ENCODE peak calls at places on chromosome 17, in five cellular contexts. A is adrenal gland, F is K562, R is A549, S is lower leg skin. L is an unnamed sample.

GRCh38 chr17:954431-955164 is 25.0 kb downstream of the NXN start:
- DNase-seq in A (no peak), F (no peak), S (no peak), R (peak), L (no peak)

GRCh38 chr17:34997355-34997862 is 17.1 kb downstream of the LIG3 start:
- DNase-seq in S (no peak), A (peak), R (no peak), F (no peak), L (no peak)

GRCh38 chr17:68435361-68435760 is 21.9 kb downstream of the WIPI1 start:
- DNase-seq in A (no peak), S (peak), R (no peak), F (no peak), L (no peak)

GRCh38 chr17:65177901-65178300 is 40.7 kb downstream of the RGS9 start:
- DNase-seq in A (no peak), S (no peak), R (no peak), F (no peak), L (peak)

GRCh38 chr17:64685705-64686104 is 23.6 kb upstream of the SMURF2 start:
- DNase-seq in F (no peak), A (no peak), R (no peak), S (no peak), L (no peak)

GRCh38 chr17:67655478-67656148 is 62.1 kb upstream of the NOL11 start:
- DNase-seq in A (no peak), F (no peak), S (no peak), R (no peak), L (no peak)

GRCh38 chr17:59751955-59752413 is 44.5 kb downstream of the VMP1 start:
- DNase-seq in F (no peak), S (no peak), A (no peak), R (no peak), L (no peak)

GRCh38 chr17:7932949-7933348 is 943 bp downstream of the CNTROB start:
- DNase-seq in R (peak), F (peak), S (no peak), A (peak), L (peak)

GRCh38 chr17:28341516-28341915 is 6.0 kb downstream of the TNFAIP1 start:
- DNase-seq in F (no peak), S (no peak), R (no peak), A (no peak), L (no peak)

GRCh38 chr17:37813753-37814152 is 68.9 kb upstream of the HNF1B start:
- DNase-seq in R (peak), A (no peak), F (no peak), S (no peak), L (peak)

GRCh38 chr17:72838581-72838980 is 253.9 kb downstream of the SLC39A11 start:
- DNase-seq in F (no peak), R (no peak), S (no peak), A (no peak), L (no peak)

DNA sequence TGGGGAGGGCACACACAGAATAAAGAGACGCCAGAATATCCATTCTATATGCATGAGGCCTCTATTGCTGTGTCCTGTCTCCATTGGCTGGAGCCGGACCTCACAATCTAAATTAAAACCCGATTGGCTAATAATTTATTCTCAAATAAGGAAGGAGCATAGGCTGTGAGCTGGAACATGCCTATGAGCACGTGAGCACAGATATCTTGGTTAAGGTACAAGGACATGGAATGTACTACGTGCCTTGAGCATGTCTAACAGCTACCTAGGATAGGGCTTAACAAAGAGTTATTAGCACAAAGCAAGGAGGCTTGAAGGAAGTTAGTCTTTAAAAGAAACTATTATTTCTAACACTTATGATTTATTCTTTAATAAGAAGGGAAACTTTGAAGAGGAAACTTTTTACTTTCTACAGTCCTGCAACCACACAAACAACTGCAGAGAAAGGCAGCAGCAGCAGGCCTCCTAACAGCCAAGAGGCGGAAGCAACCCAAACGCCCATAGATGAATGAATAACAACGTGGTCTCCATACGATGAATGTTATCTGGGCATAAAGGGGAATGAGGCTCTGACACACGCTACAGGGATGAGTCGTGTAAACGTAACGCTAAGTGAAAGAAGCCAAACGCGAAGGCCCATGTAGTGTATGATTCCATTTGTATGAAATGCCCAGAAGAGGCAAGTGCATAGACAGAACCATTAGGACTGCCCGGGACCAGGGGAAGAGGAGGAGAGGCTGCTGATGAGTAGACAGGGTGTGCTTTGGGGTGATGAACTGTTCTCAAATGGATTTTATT is 94.6 kb upstream of the DNAH17 start:
- DNase-seq in F (no peak), S (no peak), A (no peak), R (no peak), L (no peak)
- TF ChIP-seq POLR2A in F (no peak), S (no peak), A (no peak), R (no peak), L (no peak)

GRCh38 chr17:16217002-16217635 is at the start of gene PIGL:
- DNase-seq in A (peak), F (peak), R (peak), S (peak), L (peak)
- TF ChIP-seq POLR2A in A (peak), F (peak), R (peak), S (no peak), L (peak)

GRCh38 chr17:82238562-82239201 is 9.8 kb downstream of the SLC16A3 start:
- DNase-seq in A (peak), S (peak), F (peak), R (no peak), L (no peak)
- TF ChIP-seq POLR2A in A (peak), S (no peak), F (peak), R (no peak), L (peak)

GRCh38 chr17:76671123-76671911 is 27.8 kb upstream of the ST6GALNAC1 start:
- DNase-seq in A (peak), S (peak), R (peak), F (peak), L (peak)
- TF ChIP-seq POLR2A in A (no peak), S (no peak), R (peak), F (peak), L (peak)

GRCh38 chr17:30831663-30832437 is at the start of gene ATAD5:
- DNase-seq in R (peak), A (peak), F (peak), S (peak), L (peak)
- TF ChIP-seq POLR2A in R (peak), A (no peak), F (peak), S (no peak), L (peak)

GRCh38 chr17:17683710-17684365 is 2.6 kb downstream of the RAI1 start:
- DNase-seq in S (no peak), F (no peak), R (no peak), A (no peak), L (no peak)

GRCh38 chr17:17682737-17683675 is 1.7 kb downstream of the RAI1 start:
- DNase-seq in S (peak), F (peak), R (peak), A (peak), L (no peak)

GRCh38 chr17:17689312-17689711 is 8.1 kb downstream of the RAI1 start:
- DNase-seq in F (no peak), R (no peak), S (no peak), A (no peak), L (no peak)

GRCh38 chr17:17684901-17685774 is 3.9 kb downstream of the RAI1 start:
- DNase-seq in F (no peak), S (no peak), A (peak), R (no peak), L (no peak)

DNA sequence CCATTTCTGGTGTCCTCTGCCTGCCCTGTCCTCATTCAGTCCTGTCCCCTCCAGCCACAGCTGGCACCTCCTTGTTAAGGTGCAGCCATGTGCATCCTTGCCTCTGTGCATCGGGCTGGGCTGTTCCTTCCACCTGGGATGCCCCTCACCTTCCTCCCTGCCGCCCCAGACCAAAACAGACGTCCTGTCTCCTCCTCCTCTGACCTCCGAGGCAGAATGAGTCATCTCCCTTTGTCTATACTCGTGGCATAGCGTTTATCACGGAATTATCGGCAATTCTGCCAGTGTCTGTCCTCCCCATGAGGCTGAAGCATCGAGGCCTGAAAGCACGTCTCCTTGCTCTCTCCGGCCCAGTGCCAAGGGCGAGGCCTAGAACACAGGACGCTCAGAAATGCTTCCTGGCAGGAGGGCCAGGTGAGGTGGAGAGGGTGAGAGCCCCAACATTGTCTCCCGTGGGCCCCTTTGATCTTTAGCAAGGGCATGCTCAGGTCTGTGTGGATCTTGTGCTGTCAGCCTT is 4.6 kb downstream of the RAI1 start:
- DNase-seq in A (peak), R (peak), S (no peak), F (no peak), L (peak)
- TF ChIP-seq POLR2A in A (peak), R (no peak), S (no peak), F (no peak), L (no peak)

GRCh38 chr17:45310380-45311324 is 6.2 kb downstream of the MAP3K14 start:
- DNase-seq in A (no peak), R (no peak), S (no peak), F (no peak), L (no peak)
- TF ChIP-seq POLR2A in A (peak), R (no peak), S (no peak), F (no peak), L (no peak)

GRCh38 chr17:46266656-46267544 is 28.0 kb upstream of the LRRC37A start:
- DNase-seq in A (peak), F (peak), S (peak), R (peak), L (peak)
- TF ChIP-seq POLR2A in A (peak), F (peak), S (no peak), R (peak), L (peak)